ENCODE peak calls at places on chromosomes 6 and 20, in four cellular contexts. R is iPS DF 6.9; U is nephron progenitor cell; K is activated effector memory CD4-positive, alpha-beta T cell treated with anti-CD3 and anti-CD28 coated beads, Interleukin-2, amount 50 U/mL, for 16 hours. M is an unnamed sample.

GRCh38 chr6:97240222-97240621 is 42.8 kb downstream of the MMS22L start:
- DNase-seq in K (no peak), R (no peak), U (no peak), M (no peak)

GRCh38 chr20:61847986-61848385 is 217.7 kb downstream of the TAF4 start:
- DNase-seq in K (no peak), R (no peak), U (no peak), M (no peak)

GRCh38 chr6:95093154-95093553 is 484.2 kb upstream of the MANEA start:
- DNase-seq in R (no peak), K (no peak), U (no peak), M (no peak)

GRCh38 chr6:148713896-148714295 is 32.9 kb upstream of the UST start:
- DNase-seq in U (no peak), K (no peak), R (no peak), M (no peak)

GRCh38 chr20:4041748-4042411 is 26.5 kb upstream of the RNF24 start:
- DNase-seq in R (no peak), U (no peak), K (no peak), M (no peak)

GRCh38 chr6:18477301-18477941 is 90.3 kb downstream of the RNF144B start:
- DNase-seq in K (no peak), U (no peak), R (no peak), M (no peak)

GRCh38 chr6:166910601-166911000 is 45.7 kb downstream of the RNASET2 start:
- DNase-seq in K (no peak), U (no peak), R (no peak), M (no peak)

GRCh38 chr6:165245287-165245686 is 64.1 kb downstream of the C6orf118 start:
- DNase-seq in U (peak), K (no peak), R (no peak), M (no peak)

GRCh38 chr20:1440024-1440423 is 26.6 kb downstream of the NSFL1C start:
- DNase-seq in U (no peak), R (no peak), K (no peak), M (no peak)

GRCh38 chr6:42104807-42105713 is 37.4 kb downstream of the C6orf132 start:
- DNase-seq in R (no peak), U (no peak), K (no peak), M (no peak)

GRCh38 chr20:32764000-32764960 is 2.1 kb downstream of the DNMT3B start:
- DNase-seq in U (peak), K (no peak), R (no peak), M (no peak)

GRCh38 chr6:112007805-112008204 is 46.1 kb upstream of the CCN6 start:
- DNase-seq in R (no peak), K (no peak), U (no peak), M (no peak)

GRCh38 chr6:39102024-39102820 is 12.8 kb downstream of the SAYSD1 start:
- DNase-seq in K (no peak), R (peak), U (peak), M (no peak)

GRCh38 chr20:39813190-39813829 is 851.2 kb downstream of the DHX35 start:
- DNase-seq in K (no peak), U (no peak), R (no peak), M (no peak)

GRCh38 chr20:9485614-9486325 is 28.6 kb upstream of the LAMP5 start:
- DNase-seq in U (no peak), K (no peak), R (no peak), M (no peak)

GRCh38 chr20:37291724-37292126 is 2.3 kb downstream of the MANBAL start:
- DNase-seq in R (no peak), K (no peak), U (no peak), M (no peak)

GRCh38 chr20:54293526-54293925 is 85.6 kb downstream of the PFDN4 start:
- DNase-seq in K (no peak), U (no peak), R (no peak), M (no peak)

GRCh38 chr6:94468830-94469229 is 1049.5 kb upstream of the EPHA7 start:
- DNase-seq in K (no peak), U (no peak), R (no peak), M (no peak)

GRCh38 chr6:3377536-3378397 is 79.1 kb downstream of the SLC22A23 start:
- DNase-seq in U (no peak), R (no peak), K (no peak), M (no peak)

GRCh38 chr6:43070028-43070632 is 6.0 kb upstream of the PTK7 start:
- DNase-seq in K (no peak), U (no peak), R (no peak), M (no peak)

GRCh38 chr6:7194657-7195056 is 86.9 kb downstream of the RREB1 start:
- DNase-seq in K (no peak), U (no peak), R (no peak), M (no peak)

GRCh38 chr6:10505529-10505928 is 15.6 kb upstream of the GCNT2 start:
- DNase-seq in R (no peak), U (no peak), K (no peak), M (no peak)

GRCh38 chr20:51220293-51220706 is 197.4 kb upstream of the KCNG1 start:
- DNase-seq in R (peak), K (peak), U (peak), M (no peak)

GRCh38 chr6:122712864-122713612 is 66.5 kb upstream of the FABP7 start:
- DNase-seq in K (no peak), U (no peak), R (no peak), M (no peak)

GRCh38 chr6:143940011-143940597 is 68.0 kb downstream of the PLAGL1 start:
- DNase-seq in K (peak), R (no peak), U (peak), M (no peak)

GRCh38 chr20:63884506-63885263 is 10.2 kb upstream of the DNAJC5 start:
- DNase-seq in U (no peak), K (no peak), R (no peak), M (no peak)

GRCh38 chr6:121584591-121585369 is 149.3 kb downstream of the GJA1 start:
- DNase-seq in U (no peak), K (no peak), R (no peak), M (no peak)

GRCh38 chr20:24572140-24572539 is 102.7 kb downstream of the SYNDIG1 start:
- DNase-seq in U (no peak), K (no peak), R (no peak), M (no peak)